ENCODE peak calls at places on chromosomes 2 and 18, in five cellular contexts. One of them, this sample, is unnamed.

GRCh38 chr18:313931-314330 is 46.1 kb upstream of the THOC1 start:
- DNase-seq in neural progenitor cell: peak; percentile 42
- DNase-seq in tibial artery: no peak
- DNase-seq in NCI-H774: no peak
- DNase-seq in fibroblast of the conjunctiva: no peak
- DNase-seq in this sample: no peak

GRCh38 chr2:120525056-120526046 is 179.4 kb downstream of the INHBB start:
- DNase-seq in neural progenitor cell: no peak
- DNase-seq in tibial artery: no peak
- DNase-seq in NCI-H774: no peak
- DNase-seq in fibroblast of the conjunctiva: no peak
- DNase-seq in this sample: no peak

GRCh38 chr18:8949206-8949605 is 153.3 kb upstream of the NDUFV2 start:
- DNase-seq in neural progenitor cell: no peak
- DNase-seq in tibial artery: no peak
- DNase-seq in NCI-H774: no peak
- DNase-seq in fibroblast of the conjunctiva: no peak
- DNase-seq in this sample: peak; percentile 57

GRCh38 chr2:84038866-84039265 is 420.2 kb downstream of the SUCLG1 start:
- DNase-seq in neural progenitor cell: no peak
- DNase-seq in tibial artery: no peak
- DNase-seq in NCI-H774: no peak
- DNase-seq in fibroblast of the conjunctiva: no peak
- DNase-seq in this sample: no peak

GRCh38 chr18:3610818-3611217 is 160.8 kb downstream of the TGIF1 start:
- DNase-seq in neural progenitor cell: no peak
- DNase-seq in tibial artery: no peak
- DNase-seq in NCI-H774: no peak
- DNase-seq in fibroblast of the conjunctiva: no peak
- DNase-seq in this sample: no peak

GRCh38 chr2:157182204-157182709 is 75.2 kb upstream of the GALNT5 start:
- DNase-seq in neural progenitor cell: no peak
- DNase-seq in tibial artery: no peak
- DNase-seq in NCI-H774: no peak
- DNase-seq in fibroblast of the conjunctiva: no peak
- DNase-seq in this sample: no peak

GRCh38 chr2:137824501-137824900 is 139.8 kb upstream of the HNMT start:
- DNase-seq in neural progenitor cell: no peak
- DNase-seq in tibial artery: no peak
- DNase-seq in NCI-H774: no peak
- DNase-seq in fibroblast of the conjunctiva: no peak
- DNase-seq in this sample: no peak

GRCh38 chr2:44839370-44839769 is 102.1 kb upstream of the SIX3 start:
- DNase-seq in neural progenitor cell: no peak
- DNase-seq in tibial artery: no peak
- DNase-seq in NCI-H774: no peak
- DNase-seq in fibroblast of the conjunctiva: no peak
- DNase-seq in this sample: no peak

GRCh38 chr2:151325696-151326095 is 31.7 kb upstream of the TNFAIP6 start:
- DNase-seq in neural progenitor cell: no peak
- DNase-seq in tibial artery: no peak
- DNase-seq in NCI-H774: no peak
- DNase-seq in fibroblast of the conjunctiva: no peak
- DNase-seq in this sample: no peak

GRCh38 chr2:209933499-209934458 is 68.7 kb upstream of the RPE start:
- DNase-seq in neural progenitor cell: no peak
- DNase-seq in tibial artery: no peak
- DNase-seq in NCI-H774: no peak
- DNase-seq in fibroblast of the conjunctiva: peak; percentile 82
- DNase-seq in this sample: no peak

GRCh38 chr18:27595121-27595848 is 410.2 kb upstream of the CHST9 start:
- DNase-seq in neural progenitor cell: no peak
- DNase-seq in tibial artery: no peak
- DNase-seq in NCI-H774: no peak
- DNase-seq in fibroblast of the conjunctiva: no peak
- DNase-seq in this sample: no peak

GRCh38 chr18:25456284-25456683 is 104.3 kb upstream of the ZNF521 start:
- DNase-seq in neural progenitor cell: no peak
- DNase-seq in tibial artery: no peak
- DNase-seq in NCI-H774: no peak
- DNase-seq in fibroblast of the conjunctiva: no peak
- DNase-seq in this sample: no peak